ENCODE peak calls at places on chromosome 12, in four cellular contexts. Q is AG10803, E is GM13977, I is retina. H is an unnamed sample.

GRCh38 chr12:65705380-65705876 is 118.9 kb upstream of the HMGA2 start:
- DNase-seq in I (no peak), Q (no peak), E (no peak), H (no peak)

GRCh38 chr12:388012-388411 is 1.1 kb downstream of the KDM5A start:
- DNase-seq in E (no peak), I (no peak), Q (no peak), H (no peak)

GRCh38 chr12:75856228-75856627 is 175.3 kb downstream of the PHLDA1 start:
- DNase-seq in Q (no peak), I (no peak), E (no peak), H (no peak)

GRCh38 chr12:96578526-96579125 is 89.2 kb downstream of the CFAP54 start:
- DNase-seq in Q (peak), I (peak), E (peak), H (peak)

GRCh38 chr12:117686210-117686609 is 282.6 kb downstream of the KSR2 start:
- DNase-seq in E (no peak), I (no peak), Q (no peak), H (no peak)

GRCh38 chr12:15527201-15527782 is 205.0 kb downstream of the PTPRO start:
- DNase-seq in Q (no peak), E (no peak), I (no peak), H (no peak)

GRCh38 chr12:100987552-100988277 is 193.1 kb downstream of the ANO4 start:
- DNase-seq in E (peak), I (peak), Q (peak), H (peak)

GRCh38 chr12:14936224-14936861 is 2.0 kb downstream of the ERP27 start:
- DNase-seq in E (no peak), Q (no peak), I (no peak), H (no peak)

GRCh38 chr12:118377005-118377890 is 893 bp downstream of the SUDS3 start:
- DNase-seq in I (no peak), E (peak), Q (no peak), H (no peak)

GRCh38 chr12:77813558-77813957 is 17.1 kb upstream of the NAV3 start:
- DNase-seq in Q (no peak), E (no peak), I (no peak), H (no peak)

GRCh38 chr12:46982629-46983392 is 96.6 kb upstream of the PCED1B start:
- DNase-seq in I (no peak), Q (no peak), E (no peak), H (no peak)

GRCh38 chr12:104596876-104597833 is 140.4 kb downstream of the CHST11 start:
- DNase-seq in E (no peak), Q (no peak), I (no peak), H (no peak)

GRCh38 chr12:62472472-62472871 is 5.8 kb downstream of the MON2 start:
- DNase-seq in Q (no peak), E (no peak), I (no peak), H (no peak)

GRCh38 chr12:9327307-9327706 is 119.1 kb upstream of the PZP start:
- DNase-seq in E (no peak), I (no peak), Q (no peak), H (no peak)

GRCh38 chr12:121817648-121818043 is 13.8 kb downstream of the SETD1B start:
- DNase-seq in Q (no peak), E (no peak), I (no peak), H (no peak)

GRCh38 chr12:128969480-128970055 is 116.3 kb downstream of the GLT1D1 start:
- DNase-seq in I (peak), E (peak), Q (no peak), H (no peak)

GRCh38 chr12:51190820-51191219 is 17.9 kb upstream of the TFCP2 start:
- DNase-seq in I (no peak), Q (no peak), E (no peak), H (no peak)

GRCh38 chr12:6787309-6787708 is 2.0 kb upstream of the CD4 start:
- DNase-seq in Q (no peak), I (no peak), E (no peak), H (no peak)

GRCh38 chr12:63400746-63401145 is 249.7 kb upstream of the AVPR1A start:
- DNase-seq in E (no peak), Q (no peak), I (no peak), H (no peak)

GRCh38 chr12:43776498-43776897 is 17.7 kb downstream of the IRAK4 start:
- DNase-seq in I (no peak), Q (peak), E (no peak), H (no peak)

GRCh38 chr12:42982828-42983227 is 393.3 kb upstream of the PRICKLE1 start:
- DNase-seq in E (no peak), Q (no peak), I (no peak), H (no peak)

GRCh38 chr12:69254046-69254445 is 14.7 kb downstream of the CPSF6 start:
- DNase-seq in I (peak), E (peak), Q (peak), H (peak)